ENCODE peak calls at places on chromosomes 5 and 9, in ten cellular contexts. D, P, F, Z, E, W, X, J, O and R are unnamed samples.

GRCh38 chr5:134079748-134080581 is 34.5 kb upstream of the TCF7 start:
- DNase-seq in D (no peak), P (no peak), F (no peak), Z (no peak), E (peak), W (no peak), X (no peak), J (no peak), O (no peak), R (no peak)

GRCh38 chr9:123097709-123098459 is 64.4 kb downstream of the GPR21 start:
- DNase-seq in D (no peak), P (no peak), F (no peak), Z (no peak), E (no peak), W (no peak), X (no peak), J (no peak), O (no peak), R (no peak)

GRCh38 chr5:35776757-35777156 is 79.9 kb upstream of the IL7R start:
- DNase-seq in D (no peak), P (no peak), F (peak), Z (no peak), E (no peak), W (no peak), X (no peak), J (no peak), O (no peak), R (no peak)

GRCh38 chr9:87067426-87067825 is 120.1 kb upstream of the GAS1 start:
- DNase-seq in D (no peak), P (no peak), F (no peak), Z (no peak), E (no peak), W (no peak), X (no peak), J (no peak), O (peak), R (no peak)

GRCh38 chr5:122924203-122924602 is 78.8 kb downstream of the SNX24 start:
- DNase-seq in D (no peak), P (peak), F (no peak), Z (no peak), E (no peak), W (no peak), X (peak), J (no peak), O (no peak), R (no peak)

GRCh38 chr5:147565524-147565923 is 55.7 kb upstream of the DPYSL3 start:
- DNase-seq in D (no peak), P (no peak), F (peak), Z (no peak), E (no peak), W (peak), X (no peak), J (no peak), O (peak), R (no peak)

GRCh38 chr5:155189981-155190380 is 176.4 kb downstream of the KIF4B start:
- DNase-seq in D (no peak), P (no peak), F (no peak), Z (no peak), E (no peak), W (no peak), X (no peak), J (peak), O (peak), R (no peak)

GRCh38 chr5:68766952-68767464 is 326.8 kb upstream of the SLC30A5 start:
- DNase-seq in D (no peak), P (no peak), F (no peak), Z (no peak), E (no peak), W (no peak), X (no peak), J (no peak), O (no peak), R (no peak)

GRCh38 chr5:1999794-2000193 is 117.1 kb upstream of the IRX4 start:
- DNase-seq in D (no peak), P (no peak), F (no peak), Z (no peak), E (no peak), W (no peak), X (no peak), J (no peak), O (no peak), R (no peak)

GRCh38 chr9:137694962-137695875 is 76.4 kb downstream of the EHMT1 start:
- DNase-seq in D (no peak), P (no peak), F (no peak), Z (no peak), E (peak), W (no peak), X (peak), J (no peak), O (peak), R (no peak)

GRCh38 chr9:94213513-94214124 is 45.5 kb upstream of the ZNF169 start:
- DNase-seq in D (peak), P (no peak), F (peak), Z (peak), E (peak), W (peak), X (peak), J (peak), O (peak), R (peak)

GRCh38 chr9:69178583-69179011 is 4.5 kb downstream of the TJP2 start:
- DNase-seq in D (no peak), P (no peak), F (peak), Z (no peak), E (no peak), W (no peak), X (no peak), J (no peak), O (peak), R (no peak)